ENCODE peak calls at places on chromosomes 12 and 14, in nine cellular contexts. L is naive thymus-derived CD4-positive, alpha-beta T cell; N is left lung; W is psoas muscle; X is activated CD8-positive, alpha-beta memory T cell treated with anti-CD3 and anti-CD28 coated beads, Interleukin-2, amount 10 ng/mL, durations not matched to agents 7 days and 5 days; M is upper lobe of left lung; U is stimulated activated effector memory CD8-positive, alpha-beta T cell treated with anti-CD3 and anti-CD28 coated beads, Interleukin-12 subunit alpha, Interleukin-12 subunit beta, amount 100 ng/mL, for 72 hours; Z is activated T-cell treated with anti-CD3 and anti-CD28 coated beads, Interleukin-2, amount 50 U/mL, for 72 hours; V is natural killer cell. A is an unnamed sample.

GRCh38 chr12:104166465-104166864 is 28.5 kb upstream of the NFYB start:
- ATAC-seq in M (peak), W (peak), Z (no peak), V (no peak), N (peak), U (no peak), X (no peak), L (no peak), A (no peak)

GRCh38 chr12:111164833-111165232 is 204.1 kb downstream of the PHETA1 start:
- ATAC-seq in M (no peak), V (no peak), N (no peak), L (no peak), X (no peak), U (no peak), W (no peak), Z (no peak), A (no peak)

GRCh38 chr12:131421506-131422184 is 289.2 kb upstream of the SFSWAP start:
- ATAC-seq in N (no peak), X (no peak), U (no peak), M (no peak), V (no peak), Z (no peak), W (no peak), L (no peak), A (no peak)

GRCh38 chr12:106114084-106115068 is 24.4 kb downstream of the NUAK1 start:
- ATAC-seq in U (no peak), Z (no peak), M (peak), N (peak), W (peak), L (no peak), X (no peak), V (no peak), A (no peak)

GRCh38 chr12:39443704-39444234 is 849 bp upstream of the KIF21A start:
- ATAC-seq in U (no peak), V (no peak), W (no peak), X (no peak), L (no peak), Z (no peak), M (no peak), N (no peak), A (no peak)

GRCh38 chr12:57158665-57159064 is 11.2 kb upstream of the LRP1-AS start:
- ATAC-seq in W (no peak), L (no peak), N (no peak), Z (no peak), U (no peak), M (no peak), V (no peak), X (no peak), A (no peak)

GRCh38 chr14:55349565-55349964 is 62.1 kb downstream of the ATG14 start:
- ATAC-seq in U (no peak), W (no peak), N (no peak), M (no peak), X (no peak), L (no peak), V (no peak), Z (no peak), A (no peak)

GRCh38 chr12:4586500-4586899 is 24.5 kb downstream of the DYRK4 start:
- ATAC-seq in W (no peak), L (no peak), U (no peak), V (no peak), M (no peak), X (no peak), Z (no peak), N (no peak), A (no peak)

GRCh38 chr14:65815127-65815526 is 402.6 kb downstream of the FUT8 start:
- ATAC-seq in W (no peak), U (no peak), V (no peak), N (no peak), Z (no peak), L (no peak), X (no peak), M (no peak), A (no peak)

GRCh38 chr14:99182548-99183115 is 89.4 kb downstream of the BCL11B start:
- ATAC-seq in N (no peak), Z (no peak), M (no peak), V (no peak), X (no peak), L (no peak), U (no peak), W (no peak), A (peak)

GRCh38 chr12:122123051-122123760 is 44.6 kb downstream of the MLXIP start:
- ATAC-seq in X (peak), M (peak), L (peak), W (peak), U (peak), V (peak), N (peak), Z (peak), A (peak)

A was measured in activated T-helper 17 cell treated with anti-CD3 and anti-CD28 coated beads, Interleukin-2, amount 50 U/mL, for 72 hours.